ENCODE peak calls at places on chromosomes 1 and 21, in eight cellular contexts. T, N, U, X, E, W, C and M are unnamed samples.

GRCh38 chr1:183934284-183934683 is 103.2 kb downstream of the COLGALT2 start:
- DNase-seq in T (no peak), N (no peak), U (no peak), X (no peak), E (no peak), W (no peak), C (no peak), M (no peak)

GRCh38 chr1:12464627-12465056 is 153.4 kb downstream of the DHRS3 start:
- DNase-seq in T (peak), N (no peak), U (peak), X (peak), E (peak), W (peak), C (no peak), M (no peak)

GRCh38 chr1:244964112-244964971 is 100.0 kb upstream of the HNRNPU start:
- DNase-seq in T (peak), N (no peak), U (peak), X (peak), E (no peak), W (peak), C (no peak), M (no peak)

GRCh38 chr1:4551706-4552105 is 102.7 kb upstream of the AJAP1 start:
- DNase-seq in T (no peak), N (no peak), U (no peak), X (no peak), E (peak), W (no peak), C (no peak), M (no peak)

GRCh38 chr1:232223887-232224286 is 406.0 kb downstream of the SIPA1L2 start:
- DNase-seq in T (no peak), N (no peak), U (no peak), X (no peak), E (no peak), W (no peak), C (no peak), M (no peak)

GRCh38 chr1:183604811-183605210 is 14.6 kb upstream of the NCF2 start:
- DNase-seq in T (no peak), N (no peak), U (no peak), X (no peak), E (no peak), W (no peak), C (no peak), M (no peak)

GRCh38 chr1:7915826-7916225 is 24.8 kb downstream of the TNFRSF9 start:
- DNase-seq in T (no peak), N (no peak), U (no peak), X (no peak), E (no peak), W (no peak), C (no peak), M (no peak)

GRCh38 chr1:44407430-44408180 is 2.5 kb downstream of the RNF220 start:
- DNase-seq in T (no peak), N (no peak), U (no peak), X (no peak), E (no peak), W (no peak), C (peak), M (no peak)

GRCh38 chr1:167297222-167298214 is 76.8 kb downstream of the POU2F1 start:
- DNase-seq in T (no peak), N (no peak), U (peak), X (no peak), E (peak), W (peak), C (no peak), M (no peak)

GRCh38 chr1:61133048-61134019 is 51.0 kb downstream of the NFIA start:
- DNase-seq in T (no peak), N (no peak), U (no peak), X (no peak), E (no peak), W (no peak), C (no peak), M (no peak)

GRCh38 chr1:5994713-5995621 is 2.7 kb upstream of the NPHP4 start:
- DNase-seq in T (no peak), N (no peak), U (no peak), X (no peak), E (no peak), W (no peak), C (peak), M (no peak)

GRCh38 chr21:37605006-37605405 is 238.4 kb downstream of the DYRK1A start:
- DNase-seq in T (no peak), N (no peak), U (no peak), X (no peak), E (no peak), W (no peak), C (no peak), M (no peak)

GRCh38 chr1:234111458-234112142 is 207.1 kb downstream of the SLC35F3 start:
- DNase-seq in T (no peak), N (no peak), U (peak), X (peak), E (no peak), W (peak), C (no peak), M (no peak)

GRCh38 chr1:54134301-54134700 is 18.5 kb downstream of the CDCP2 start:
- DNase-seq in T (no peak), N (no peak), U (no peak), X (no peak), E (no peak), W (no peak), C (no peak), M (no peak)

GRCh38 chr1:101040666-101041065 is 15.1 kb upstream of the DPH5 start:
- DNase-seq in T (no peak), N (no peak), U (no peak), X (no peak), E (no peak), W (no peak), C (no peak), M (no peak)

GRCh38 chr1:151399890-151400235 is 490 bp downstream of the PSMB4 start:
- DNase-seq in T (no peak), N (peak), U (peak), X (peak), E (peak), W (peak), C (no peak), M (no peak)

DNA sequence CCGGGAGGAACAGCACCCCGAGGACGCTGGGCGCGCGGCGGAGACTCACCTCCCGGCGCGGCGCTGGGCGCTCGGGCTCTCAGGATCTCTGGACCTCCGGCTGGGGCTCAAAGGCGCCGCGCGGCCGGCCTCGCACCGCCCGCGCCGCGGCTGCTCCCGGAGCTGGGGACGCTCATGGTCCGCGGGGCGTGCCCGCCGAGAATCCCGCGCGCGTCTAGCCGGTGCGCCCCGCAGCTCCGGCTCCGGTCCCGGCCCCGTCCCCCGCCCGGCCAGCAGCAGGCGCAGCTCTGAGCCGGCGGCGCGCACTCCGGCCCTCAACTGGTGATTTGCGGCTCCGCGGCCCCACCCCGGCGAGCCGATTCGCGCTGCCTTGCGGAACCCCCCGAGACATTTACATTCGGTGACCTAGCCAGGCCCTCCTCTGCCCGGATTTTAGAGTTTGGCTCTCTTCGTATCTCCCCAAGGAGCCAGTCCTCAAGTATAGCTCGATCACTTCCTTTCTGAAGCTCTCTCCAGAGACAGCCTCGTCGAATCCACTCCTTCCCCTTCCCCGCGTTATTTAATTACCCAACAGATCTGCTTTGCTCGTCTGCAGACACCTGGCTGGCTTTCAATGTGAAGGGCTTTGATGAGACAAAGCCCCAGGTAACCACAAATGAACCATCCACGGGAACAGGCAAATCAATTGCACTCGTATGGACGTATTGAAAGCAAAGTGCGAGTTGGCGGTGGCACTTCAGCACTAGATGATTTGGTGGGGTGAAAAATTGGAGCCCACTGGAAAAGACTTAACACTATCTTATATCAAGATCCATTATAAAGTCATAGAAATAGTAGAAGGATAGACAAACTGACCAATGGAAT is at the start of gene BCAR3:
- DNase-seq in T (no peak), N (peak), U (peak), X (peak), E (peak), W (peak), C (peak), M (peak)
- TF ChIP-seq CTCF in T (no peak), N (peak), U (no peak), X (peak), E (no peak), W (peak), C (peak), M (peak)

GRCh38 chr1:147494998-147495580 is 46.2 kb upstream of the BCL9 start:
- DNase-seq in T (no peak), N (peak), U (peak), X (peak), E (peak), W (peak), C (peak), M (peak)

GRCh38 chr1:147496044-147496443 is 45.3 kb upstream of the BCL9 start:
- DNase-seq in T (no peak), N (no peak), U (no peak), X (no peak), E (no peak), W (no peak), C (no peak), M (no peak)

GRCh38 chr1:147493349-147493748 is 48.0 kb upstream of the BCL9 start:
- DNase-seq in T (no peak), N (no peak), U (no peak), X (no peak), E (no peak), W (no peak), C (no peak), M (no peak)

GRCh38 chr1:147491098-147491497 is 50.2 kb upstream of the BCL9 start:
- DNase-seq in T (no peak), N (no peak), U (no peak), X (no peak), E (no peak), W (no peak), C (no peak), M (no peak)

GRCh38 chr1:147492207-147492606 is 49.1 kb upstream of the BCL9 start:
- DNase-seq in T (no peak), N (no peak), U (no peak), X (no peak), E (no peak), W (no peak), C (no peak), M (no peak)
- TF ChIP-seq CTCF in T (no peak), N (no peak), U (no peak), X (no peak), E (no peak), W (no peak), C (no peak), M (no peak)

GRCh38 chr21:42330380-42331336 is 15.4 kb upstream of the TFF3 start:
- DNase-seq in T (no peak), N (no peak), U (no peak), X (no peak), E (peak), W (no peak), C (peak), M (peak)
- TF ChIP-seq CTCF in T (no peak), N (no peak), U (no peak), X (no peak), E (no peak), W (no peak), C (no peak), M (no peak)

GRCh38 chr21:39153373-39153772 is 29.9 kb downstream of the PSMG1 start:
- DNase-seq in T (no peak), N (no peak), U (no peak), X (no peak), E (no peak), W (peak), C (no peak), M (no peak)
- TF ChIP-seq CTCF in T (peak), N (no peak), U (peak), X (peak), E (no peak), W (peak), C (peak), M (peak)

DNA sequence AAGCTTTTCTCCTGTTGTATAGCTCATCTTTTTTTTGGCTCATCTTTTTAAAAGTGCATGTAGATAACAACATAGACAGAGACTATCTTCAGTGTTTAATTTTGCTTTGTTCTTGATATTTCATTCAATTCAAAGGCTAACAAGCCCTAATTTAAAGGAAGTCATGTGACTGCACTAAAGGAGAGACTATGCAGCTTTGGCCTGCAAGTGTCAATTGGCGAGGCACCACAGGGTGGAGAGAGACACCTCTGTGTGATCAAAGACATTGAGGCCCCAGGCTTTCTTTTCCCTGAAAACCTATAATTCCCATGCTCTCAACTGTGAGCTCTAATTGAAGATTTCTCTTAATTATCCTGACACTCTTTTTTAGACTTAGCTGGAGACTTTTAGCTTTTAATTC is 53.6 kb downstream of the CHODL start:
- DNase-seq in T (no peak), N (no peak), U (no peak), X (no peak), E (no peak), W (no peak), C (no peak), M (no peak)
- TF ChIP-seq CTCF in T (no peak), N (no peak), U (no peak), X (no peak), E (no peak), W (no peak), C (no peak), M (no peak)

GRCh38 chr1:40450491-40451237 is 388 bp downstream of the ZFP69B start:
- DNase-seq in T (peak), N (no peak), U (peak), X (peak), E (peak), W (peak), C (peak), M (no peak)

GRCh38 chr1:40451238-40451585 is 936 bp downstream of the ZFP69B start:
- DNase-seq in T (no peak), N (no peak), U (no peak), X (no peak), E (no peak), W (no peak), C (no peak), M (no peak)

GRCh38 chr1:40454873-40455272 is 4.6 kb downstream of the ZFP69B start:
- DNase-seq in T (no peak), N (no peak), U (no peak), X (no peak), E (no peak), W (no peak), C (no peak), M (no peak)

DNA sequence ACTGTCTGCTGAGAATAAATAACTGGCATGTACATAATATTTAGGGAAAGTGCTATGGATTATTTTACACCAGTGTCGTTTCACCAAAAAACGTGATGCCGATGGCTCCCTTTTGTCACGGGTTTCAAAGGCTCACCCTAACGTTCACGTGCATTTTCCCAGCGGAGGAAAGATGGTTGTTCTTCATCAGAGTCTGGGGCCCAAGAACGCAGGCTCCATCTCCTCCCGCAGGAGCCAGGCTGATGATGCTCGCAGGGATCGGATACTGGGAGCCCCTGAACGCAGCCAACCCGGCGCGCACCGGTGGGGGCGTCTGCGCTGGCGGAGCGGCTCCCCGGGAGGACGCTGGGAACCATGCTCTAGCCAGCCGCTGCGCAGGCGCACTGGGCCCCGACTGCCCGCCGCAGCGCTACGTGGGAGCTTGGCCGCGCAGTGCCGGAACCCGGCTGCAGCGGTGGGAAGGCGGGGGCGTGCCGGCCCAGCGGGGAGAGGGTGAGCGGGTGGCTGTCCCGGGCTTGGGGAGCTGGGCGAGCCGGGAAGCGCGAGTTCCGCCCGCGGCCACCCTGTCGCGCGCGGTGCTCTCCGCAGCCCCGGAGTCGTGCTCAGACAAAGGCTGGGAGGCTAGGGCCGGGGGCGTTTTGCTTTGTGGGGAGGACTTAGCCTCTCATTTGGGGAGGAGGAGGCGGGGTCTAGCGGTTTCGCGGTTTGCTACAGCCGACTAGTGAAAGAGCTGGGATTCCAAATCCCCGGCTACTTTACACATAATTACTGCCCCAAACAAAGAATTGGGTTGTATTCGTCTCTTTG is at the start of gene ZFP69B:
- DNase-seq in T (peak), N (peak), U (peak), X (peak), E (peak), W (peak), C (peak), M (peak)
- TF ChIP-seq CTCF in T (no peak), N (no peak), U (peak), X (peak), E (peak), W (no peak), C (peak), M (no peak)

GRCh38 chr1:27438621-27439061 is 46.2 kb downstream of the GPR3 start:
- DNase-seq in T (no peak), N (no peak), U (peak), X (no peak), E (no peak), W (no peak), C (no peak), M (no peak)
- TF ChIP-seq CTCF in T (no peak), N (no peak), U (no peak), X (no peak), E (no peak), W (no peak), C (no peak), M (no peak)